ENCODE peak calls at places on chromosomes 12 and 14, in four cellular contexts. One of them, this sample, is unnamed.

GRCh38 chr14:43215524-43215923 is 1291.6 kb downstream of the FSCB start:
- DNase-seq in MM.1S: no peak
- DNase-seq in osteocyte: no peak
- DNase-seq in PC-9: no peak
- DNase-seq in this sample: no peak

GRCh38 chr12:89994901-89995300 is 286.3 kb upstream of the ATP2B1 start:
- DNase-seq in PC-9: no peak
- DNase-seq in MM.1S: no peak
- DNase-seq in osteocyte: no peak
- DNase-seq in this sample: no peak

GRCh38 chr12:40271981-40272664 is 47.3 kb downstream of the LRRK2 start:
- DNase-seq in MM.1S: no peak
- DNase-seq in PC-9: no peak
- DNase-seq in osteocyte: no peak
- DNase-seq in this sample: no peak

GRCh38 chr12:73964641-73965040 is 573.0 kb upstream of the ATXN7L3B start:
- DNase-seq in PC-9: no peak
- DNase-seq in osteocyte: no peak
- DNase-seq in MM.1S: no peak
- DNase-seq in this sample: no peak

GRCh38 chr12:62684586-62685295 is 218.1 kb downstream of the MON2 start:
- DNase-seq in MM.1S: no peak
- DNase-seq in osteocyte: no peak
- DNase-seq in PC-9: no peak
- DNase-seq in this sample: no peak

GRCh38 chr12:106147956-106148355 is 9.2 kb upstream of the NUAK1 start:
- DNase-seq in osteocyte: no peak
- DNase-seq in MM.1S: no peak
- DNase-seq in PC-9: no peak
- DNase-seq in this sample: no peak

GRCh38 chr14:95452176-95452889 is 64.1 kb downstream of the SYNE3 start:
- DNase-seq in PC-9: no peak
- DNase-seq in MM.1S: peak
- DNase-seq in osteocyte: no peak
- DNase-seq in this sample: no peak

GRCh38 chr12:16303939-16304338 is 26.5 kb upstream of the SLC15A5 start:
- DNase-seq in osteocyte: no peak
- DNase-seq in MM.1S: no peak
- DNase-seq in PC-9: no peak
- DNase-seq in this sample: no peak

GRCh38 chr12:115012861-115013667 is 329.1 kb upstream of the TBX3 start:
- DNase-seq in osteocyte: no peak
- DNase-seq in PC-9: no peak
- DNase-seq in MM.1S: no peak
- DNase-seq in this sample: no peak

GRCh38 chr12:34405286-34406227 is 383.3 kb downstream of the ALG10 start:
- DNase-seq in MM.1S: no peak
- DNase-seq in PC-9: peak
- DNase-seq in osteocyte: peak
- DNase-seq in this sample: no peak

GRCh38 chr14:102911541-102911951 is 10.9 kb upstream of the AMN start:
- DNase-seq in PC-9: no peak
- DNase-seq in osteocyte: no peak
- DNase-seq in MM.1S: no peak
- DNase-seq in this sample: no peak

GRCh38 chr14:32764131-32764530 is 174.5 kb upstream of the NPAS3 start:
- DNase-seq in osteocyte: no peak
- DNase-seq in PC-9: no peak
- DNase-seq in MM.1S: no peak
- DNase-seq in this sample: no peak

DNA sequence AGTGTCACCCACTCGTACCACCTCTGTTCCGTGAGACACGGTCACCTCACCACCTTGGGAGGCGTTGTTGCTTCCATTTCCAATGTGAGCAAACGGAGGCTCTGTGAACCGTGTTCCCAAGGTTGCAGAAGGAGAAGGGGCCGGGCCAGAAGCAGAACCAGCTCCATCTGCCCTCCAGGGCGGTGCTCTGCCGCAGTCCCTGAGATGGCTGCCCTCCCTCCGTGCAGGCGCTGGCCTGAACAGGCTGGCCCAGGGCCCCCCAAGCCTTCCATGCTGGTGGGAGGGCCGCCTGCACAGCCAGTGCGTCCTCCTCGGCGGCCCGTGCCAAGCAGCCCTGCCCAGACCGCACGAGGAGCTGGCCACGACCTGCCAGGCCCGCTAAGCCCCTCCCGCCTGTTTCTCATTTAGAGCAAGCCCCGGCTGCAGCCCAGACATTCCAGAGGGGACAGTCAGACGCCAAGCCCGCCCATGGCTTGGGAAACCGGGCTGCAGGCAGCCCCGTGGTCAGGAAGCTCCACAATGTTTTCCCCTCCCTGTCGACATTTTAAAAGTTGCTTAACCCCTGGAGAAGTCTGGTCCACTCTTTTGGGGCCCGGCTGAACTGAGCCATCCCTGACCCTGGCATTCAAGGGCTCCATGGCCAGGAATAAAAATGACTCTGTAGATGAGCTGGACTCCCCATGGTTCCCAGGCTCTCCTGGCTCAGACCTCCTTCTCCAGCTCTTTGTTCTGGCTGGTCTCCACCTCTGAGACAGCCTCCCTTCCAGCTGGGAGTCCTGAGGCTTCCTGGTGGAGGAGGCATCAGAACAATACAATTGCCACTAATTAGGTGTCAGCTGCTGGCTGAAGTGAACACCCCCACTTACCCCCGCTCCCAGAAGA is 236.0 kb downstream of the BCL11B start:
- DNase-seq in osteocyte: peak
- DNase-seq in PC-9: peak
- DNase-seq in MM.1S: no peak
- DNase-seq in this sample: peak
- TF ChIP-seq CTCF in osteocyte: peak
- TF ChIP-seq CTCF in PC-9: no peak
- TF ChIP-seq CTCF in MM.1S: no peak
- TF ChIP-seq CTCF in this sample: peak

GRCh38 chr14:35146711-35147149 is 24.4 kb downstream of the PRORP start:
- DNase-seq in PC-9: no peak
- DNase-seq in MM.1S: no peak
- DNase-seq in osteocyte: no peak
- DNase-seq in this sample: no peak

GRCh38 chr14:35144029-35144428 is 21.7 kb downstream of the PRORP start:
- DNase-seq in PC-9: no peak
- DNase-seq in osteocyte: no peak
- DNase-seq in MM.1S: no peak
- DNase-seq in this sample: no peak

GRCh38 chr14:35138585-35138984 is 16.2 kb downstream of the PRORP start:
- DNase-seq in osteocyte: no peak
- DNase-seq in PC-9: no peak
- DNase-seq in MM.1S: no peak
- DNase-seq in this sample: no peak

DNA sequence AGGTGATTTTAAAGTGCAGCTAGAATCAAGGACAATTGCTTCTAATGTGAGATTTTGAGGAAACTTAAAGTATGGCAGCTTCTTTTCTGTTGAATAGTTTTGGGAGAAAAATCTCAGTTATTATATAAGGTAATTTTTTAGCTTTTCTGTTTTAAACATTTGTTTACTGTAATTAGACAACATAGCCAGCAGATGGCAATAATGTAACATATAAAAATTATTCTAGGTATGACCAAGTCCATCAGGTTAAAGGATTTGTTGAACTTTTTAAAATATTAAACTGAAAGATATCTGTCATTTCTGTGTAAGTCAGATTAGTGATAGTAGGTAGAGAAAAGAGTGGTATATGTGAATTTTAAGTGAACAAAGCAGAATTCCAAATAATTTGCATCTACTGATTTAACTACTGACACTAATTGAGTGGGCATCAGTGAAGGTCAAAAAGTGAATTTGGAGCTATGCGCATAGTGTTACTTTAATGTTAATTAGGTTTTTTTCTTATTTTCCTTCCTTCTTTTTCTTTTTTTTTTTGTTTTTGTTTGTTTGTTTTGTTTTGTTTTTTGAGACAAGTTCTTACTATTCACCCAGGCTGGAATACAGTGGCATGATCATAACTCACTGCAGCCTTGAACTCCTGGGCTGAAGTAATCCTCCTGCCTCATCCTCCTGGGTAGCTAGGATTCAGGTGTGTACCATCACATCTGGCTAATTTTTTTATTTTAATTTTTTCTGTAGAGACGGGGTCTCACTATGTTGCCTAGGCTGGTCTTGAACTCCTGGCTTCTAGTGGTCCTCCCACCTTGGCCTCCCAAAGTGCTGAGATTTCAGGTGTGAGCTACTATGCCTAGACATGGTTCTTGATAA is 18.6 kb downstream of the PRORP start:
- DNase-seq in MM.1S: peak
- DNase-seq in osteocyte: no peak
- DNase-seq in PC-9: no peak
- DNase-seq in this sample: no peak
- TF ChIP-seq CTCF in MM.1S: peak
- TF ChIP-seq CTCF in osteocyte: no peak
- TF ChIP-seq CTCF in PC-9: no peak
- TF ChIP-seq CTCF in this sample: no peak

GRCh38 chr12:11228268-11228879 is 41.1 kb downstream of the PRB3 start:
- DNase-seq in osteocyte: no peak
- DNase-seq in PC-9: peak
- DNase-seq in MM.1S: peak
- DNase-seq in this sample: no peak
- TF ChIP-seq CTCF in osteocyte: peak
- TF ChIP-seq CTCF in PC-9: peak
- TF ChIP-seq CTCF in MM.1S: peak
- TF ChIP-seq CTCF in this sample: peak

GRCh38 chr14:63203618-63204406 is 431 bp upstream of the RHOJ start:
- DNase-seq in MM.1S: no peak
- DNase-seq in PC-9: peak
- DNase-seq in osteocyte: peak
- DNase-seq in this sample: peak
- TF ChIP-seq CTCF in MM.1S: no peak
- TF ChIP-seq CTCF in PC-9: no peak
- TF ChIP-seq CTCF in osteocyte: peak
- TF ChIP-seq CTCF in this sample: peak

GRCh38 chr12:123886931-123887582 is 85.6 kb downstream of the CCDC92 start:
- DNase-seq in MM.1S: no peak
- DNase-seq in PC-9: no peak
- DNase-seq in osteocyte: no peak
- DNase-seq in this sample: no peak

GRCh38 chr12:123879691-123880090 is 92.9 kb downstream of the CCDC92 start:
- DNase-seq in PC-9: no peak
- DNase-seq in MM.1S: no peak
- DNase-seq in osteocyte: no peak
- DNase-seq in this sample: no peak

GRCh38 chr12:123886258-123886657 is 86.4 kb downstream of the CCDC92 start:
- DNase-seq in osteocyte: no peak
- DNase-seq in PC-9: no peak
- DNase-seq in MM.1S: no peak
- DNase-seq in this sample: no peak

DNA sequence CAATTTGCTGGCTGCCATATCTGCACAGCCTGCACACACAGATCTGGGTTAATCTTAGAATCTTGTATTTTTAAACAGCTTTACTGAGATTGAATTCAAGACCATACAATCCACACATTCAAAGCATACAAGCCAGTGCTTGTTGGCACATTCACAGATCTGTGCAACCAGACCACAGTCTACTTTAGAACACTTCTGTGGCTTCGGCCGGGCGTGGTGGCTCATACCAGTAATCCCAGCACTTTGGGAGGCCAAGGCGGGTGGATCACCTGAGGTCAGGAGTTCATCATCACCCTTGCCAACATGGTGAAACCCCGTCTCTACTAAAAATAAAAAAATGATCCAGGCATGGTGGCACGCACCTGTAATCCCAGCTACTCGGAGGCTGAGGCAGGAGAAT is 90.3 kb downstream of the CCDC92 start:
- DNase-seq in osteocyte: no peak
- DNase-seq in MM.1S: no peak
- DNase-seq in PC-9: no peak
- DNase-seq in this sample: no peak
- TF ChIP-seq CTCF in osteocyte: no peak
- TF ChIP-seq CTCF in MM.1S: no peak
- TF ChIP-seq CTCF in PC-9: no peak
- TF ChIP-seq CTCF in this sample: no peak

DNA sequence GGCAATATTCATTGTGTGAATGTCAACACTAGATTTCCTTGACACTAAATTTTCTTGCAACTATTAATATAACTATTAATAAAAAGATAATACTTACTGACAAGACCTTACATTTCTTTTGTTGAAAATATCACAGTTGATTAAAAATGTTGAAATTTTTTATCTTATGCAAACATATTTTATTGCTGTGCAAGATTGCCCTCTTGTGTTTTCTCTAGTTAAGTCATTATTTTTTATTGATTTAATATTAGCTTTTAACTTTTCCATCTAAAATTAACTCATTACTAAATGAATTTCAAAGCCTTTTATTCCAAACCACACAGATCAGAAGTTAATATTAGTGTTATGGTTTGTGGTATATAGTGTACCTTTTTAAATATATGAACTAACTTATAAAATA is 11.7 kb upstream of the NAA30 start:
- DNase-seq in osteocyte: no peak
- DNase-seq in MM.1S: no peak
- DNase-seq in PC-9: no peak
- DNase-seq in this sample: no peak
- TF ChIP-seq CTCF in osteocyte: peak
- TF ChIP-seq CTCF in MM.1S: no peak
- TF ChIP-seq CTCF in PC-9: peak
- TF ChIP-seq CTCF in this sample: no peak

GRCh38 chr12:85920324-85920947 is 46.3 kb downstream of the NTS start:
- DNase-seq in MM.1S: peak
- DNase-seq in osteocyte: no peak
- DNase-seq in PC-9: no peak
- DNase-seq in this sample: no peak
- TF ChIP-seq CTCF in MM.1S: peak
- TF ChIP-seq CTCF in osteocyte: peak
- TF ChIP-seq CTCF in PC-9: peak
- TF ChIP-seq CTCF in this sample: peak

DNA sequence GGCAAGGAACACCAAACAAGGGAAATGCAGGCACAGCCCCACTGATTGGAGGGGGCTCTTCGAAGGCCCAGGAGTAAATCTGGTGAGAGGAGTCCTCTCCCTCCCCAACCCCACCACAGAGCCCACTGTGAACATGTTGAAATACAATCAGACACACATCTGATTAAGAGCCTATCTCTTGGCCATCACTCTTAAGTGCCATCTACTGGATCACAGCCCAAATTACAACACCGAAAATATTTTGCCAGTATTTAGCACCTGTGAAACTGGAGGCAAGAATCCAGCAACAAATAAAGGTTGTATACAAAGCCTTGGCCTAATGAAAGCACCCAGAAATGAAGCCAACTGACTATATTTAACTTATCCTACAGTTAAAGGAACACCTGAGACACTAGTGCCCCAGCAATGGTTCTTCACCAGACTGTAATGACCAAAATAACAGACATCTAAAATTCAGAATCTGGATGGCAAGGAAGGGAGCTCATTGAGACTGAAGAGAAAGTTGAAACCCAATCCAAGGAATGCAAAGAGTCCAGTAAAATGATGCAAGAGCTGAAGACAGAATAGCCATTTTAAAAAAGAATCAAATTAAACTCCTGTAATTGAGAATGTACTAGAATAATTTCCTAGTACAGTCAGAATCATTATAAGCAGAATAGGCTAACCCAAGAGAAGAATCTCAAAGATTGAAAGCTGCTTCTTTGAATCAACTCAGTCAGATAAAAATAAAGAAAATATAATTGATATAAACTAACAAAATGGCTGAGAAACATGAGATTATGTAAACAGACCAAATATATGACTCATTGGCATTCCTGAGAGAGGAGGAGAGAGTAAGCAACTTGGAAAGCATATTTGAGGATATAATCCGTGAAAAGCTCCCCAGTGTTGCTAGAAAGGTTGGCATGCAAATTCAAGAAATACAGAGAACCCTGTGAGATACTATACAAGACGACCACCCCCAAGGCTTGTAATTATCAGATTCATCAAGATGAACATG is 1117.0 kb downstream of the FLRT2 start:
- DNase-seq in PC-9: no peak
- DNase-seq in osteocyte: no peak
- DNase-seq in MM.1S: peak
- DNase-seq in this sample: no peak
- TF ChIP-seq CTCF in PC-9: no peak
- TF ChIP-seq CTCF in osteocyte: no peak
- TF ChIP-seq CTCF in MM.1S: peak
- TF ChIP-seq CTCF in this sample: peak

This sample was measured in BJ.